ENCODE peak calls at places on chromosomes 12 and 14, in nine cellular contexts. One of them, this sample, is unnamed.

GRCh38 chr12:92191061-92191460 is 45.4 kb upstream of the BTG1 start:
- DNase-seq in adrenal gland: no peak
- DNase-seq in activated CD4-positive, alpha-beta T cell treated with anti-CD3 and anti-CD28 coated beads, Interleukin-2, amount 10 ng/mL, durations not matched to agents 7 days and 5 days: no peak
- DNase-seq in NT2/D1: no peak
- DNase-seq in C1 segment of cervical spinal cord: no peak
- DNase-seq in dermis blood vessel endothelial cell: no peak
- DNase-seq in activated T-helper 1 cell treated with Interleukin-2 at 50 U/mL for 16 hours: no peak
- DNase-seq in NCI-H1092 treated with DMSO at 0.1 percent for 48 hours: no peak
- DNase-seq in NCI-H460: no peak
- DNase-seq in this sample: no peak

GRCh38 chr14:72812292-72812851 is 81.5 kb downstream of the DPF3 start:
- DNase-seq in NT2/D1: no peak
- DNase-seq in adrenal gland: no peak
- DNase-seq in NCI-H1092 treated with DMSO at 0.1 percent for 48 hours: no peak
- DNase-seq in dermis blood vessel endothelial cell: no peak
- DNase-seq in activated T-helper 1 cell treated with Interleukin-2 at 50 U/mL for 16 hours: no peak
- DNase-seq in NCI-H460: no peak
- DNase-seq in C1 segment of cervical spinal cord: peak; percentile 34
- DNase-seq in activated CD4-positive, alpha-beta T cell treated with anti-CD3 and anti-CD28 coated beads, Interleukin-2, amount 10 ng/mL, durations not matched to agents 7 days and 5 days: no peak
- DNase-seq in this sample: no peak

GRCh38 chr12:54258286-54258685 is 21.6 kb downstream of the CBX5 start:
- DNase-seq in adrenal gland: no peak
- DNase-seq in activated T-helper 1 cell treated with Interleukin-2 at 50 U/mL for 16 hours: no peak
- DNase-seq in activated CD4-positive, alpha-beta T cell treated with anti-CD3 and anti-CD28 coated beads, Interleukin-2, amount 10 ng/mL, durations not matched to agents 7 days and 5 days: no peak
- DNase-seq in dermis blood vessel endothelial cell: peak; percentile 9
- DNase-seq in NCI-H1092 treated with DMSO at 0.1 percent for 48 hours: no peak
- DNase-seq in NCI-H460: no peak
- DNase-seq in C1 segment of cervical spinal cord: no peak
- DNase-seq in NT2/D1: no peak
- DNase-seq in this sample: no peak

GRCh38 chr12:93387780-93388179 is 10.1 kb downstream of the NUDT4 start:
- DNase-seq in dermis blood vessel endothelial cell: no peak
- DNase-seq in C1 segment of cervical spinal cord: no peak
- DNase-seq in activated CD4-positive, alpha-beta T cell treated with anti-CD3 and anti-CD28 coated beads, Interleukin-2, amount 10 ng/mL, durations not matched to agents 7 days and 5 days: no peak
- DNase-seq in NT2/D1: no peak
- DNase-seq in adrenal gland: peak; percentile 88
- DNase-seq in activated T-helper 1 cell treated with Interleukin-2 at 50 U/mL for 16 hours: no peak
- DNase-seq in NCI-H1092 treated with DMSO at 0.1 percent for 48 hours: no peak
- DNase-seq in NCI-H460: no peak
- DNase-seq in this sample: no peak

GRCh38 chr12:88868062-88868461 is 287.8 kb upstream of the KITLG start:
- DNase-seq in NCI-H1092 treated with DMSO at 0.1 percent for 48 hours: no peak
- DNase-seq in adrenal gland: no peak
- DNase-seq in dermis blood vessel endothelial cell: peak; percentile 1
- DNase-seq in NCI-H460: no peak
- DNase-seq in activated CD4-positive, alpha-beta T cell treated with anti-CD3 and anti-CD28 coated beads, Interleukin-2, amount 10 ng/mL, durations not matched to agents 7 days and 5 days: no peak
- DNase-seq in NT2/D1: no peak
- DNase-seq in C1 segment of cervical spinal cord: no peak
- DNase-seq in activated T-helper 1 cell treated with Interleukin-2 at 50 U/mL for 16 hours: no peak
- DNase-seq in this sample: no peak

GRCh38 chr14:61753631-61754030 is 8.6 kb upstream of the SNAPC1 start:
- DNase-seq in NT2/D1: no peak
- DNase-seq in activated CD4-positive, alpha-beta T cell treated with anti-CD3 and anti-CD28 coated beads, Interleukin-2, amount 10 ng/mL, durations not matched to agents 7 days and 5 days: no peak
- DNase-seq in C1 segment of cervical spinal cord: no peak
- DNase-seq in dermis blood vessel endothelial cell: peak; percentile 24
- DNase-seq in NCI-H460: no peak
- DNase-seq in adrenal gland: no peak
- DNase-seq in NCI-H1092 treated with DMSO at 0.1 percent for 48 hours: no peak
- DNase-seq in activated T-helper 1 cell treated with Interleukin-2 at 50 U/mL for 16 hours: no peak
- DNase-seq in this sample: no peak

GRCh38 chr14:30221546-30221945 is 293.9 kb upstream of the PRKD1 start:
- DNase-seq in activated T-helper 1 cell treated with Interleukin-2 at 50 U/mL for 16 hours: no peak
- DNase-seq in C1 segment of cervical spinal cord: no peak
- DNase-seq in NT2/D1: no peak
- DNase-seq in NCI-H1092 treated with DMSO at 0.1 percent for 48 hours: no peak
- DNase-seq in dermis blood vessel endothelial cell: peak; percentile 38
- DNase-seq in adrenal gland: no peak
- DNase-seq in activated CD4-positive, alpha-beta T cell treated with anti-CD3 and anti-CD28 coated beads, Interleukin-2, amount 10 ng/mL, durations not matched to agents 7 days and 5 days: no peak
- DNase-seq in NCI-H460: no peak
- DNase-seq in this sample: no peak

GRCh38 chr12:120252071-120252906 is 13.2 kb downstream of the PXN start:
- DNase-seq in activated CD4-positive, alpha-beta T cell treated with anti-CD3 and anti-CD28 coated beads, Interleukin-2, amount 10 ng/mL, durations not matched to agents 7 days and 5 days: peak; percentile 88
- DNase-seq in adrenal gland: peak; percentile 28
- DNase-seq in NT2/D1: no peak
- DNase-seq in activated T-helper 1 cell treated with Interleukin-2 at 50 U/mL for 16 hours: peak; percentile 66
- DNase-seq in NCI-H1092 treated with DMSO at 0.1 percent for 48 hours: no peak
- DNase-seq in dermis blood vessel endothelial cell: no peak
- DNase-seq in C1 segment of cervical spinal cord: no peak
- DNase-seq in NCI-H460: no peak
- DNase-seq in this sample: peak; percentile 41

GRCh38 chr14:62307844-62308243 is 545.6 kb downstream of the SNAPC1 start:
- DNase-seq in NCI-H460: no peak
- DNase-seq in NCI-H1092 treated with DMSO at 0.1 percent for 48 hours: no peak
- DNase-seq in NT2/D1: no peak
- DNase-seq in activated T-helper 1 cell treated with Interleukin-2 at 50 U/mL for 16 hours: no peak
- DNase-seq in dermis blood vessel endothelial cell: no peak
- DNase-seq in C1 segment of cervical spinal cord: no peak
- DNase-seq in activated CD4-positive, alpha-beta T cell treated with anti-CD3 and anti-CD28 coated beads, Interleukin-2, amount 10 ng/mL, durations not matched to agents 7 days and 5 days: no peak
- DNase-seq in adrenal gland: no peak
- DNase-seq in this sample: no peak

GRCh38 chr12:26331960-26332359 is 136.6 kb downstream of the SSPN start:
- DNase-seq in activated T-helper 1 cell treated with Interleukin-2 at 50 U/mL for 16 hours: no peak
- DNase-seq in NCI-H1092 treated with DMSO at 0.1 percent for 48 hours: no peak
- DNase-seq in NT2/D1: no peak
- DNase-seq in activated CD4-positive, alpha-beta T cell treated with anti-CD3 and anti-CD28 coated beads, Interleukin-2, amount 10 ng/mL, durations not matched to agents 7 days and 5 days: no peak
- DNase-seq in C1 segment of cervical spinal cord: no peak
- DNase-seq in adrenal gland: no peak
- DNase-seq in dermis blood vessel endothelial cell: no peak
- DNase-seq in NCI-H460: no peak
- DNase-seq in this sample: no peak

GRCh38 chr14:85250369-85250768 is 279.6 kb upstream of the FLRT2 start:
- DNase-seq in dermis blood vessel endothelial cell: peak; percentile 90
- DNase-seq in adrenal gland: no peak
- DNase-seq in C1 segment of cervical spinal cord: no peak
- DNase-seq in activated T-helper 1 cell treated with Interleukin-2 at 50 U/mL for 16 hours: no peak
- DNase-seq in NT2/D1: peak; percentile 27
- DNase-seq in NCI-H460: no peak
- DNase-seq in NCI-H1092 treated with DMSO at 0.1 percent for 48 hours: peak; percentile 52
- DNase-seq in activated CD4-positive, alpha-beta T cell treated with anti-CD3 and anti-CD28 coated beads, Interleukin-2, amount 10 ng/mL, durations not matched to agents 7 days and 5 days: no peak
- DNase-seq in this sample: no peak

GRCh38 chr14:100620437-100621100 is 33.4 kb upstream of the BEGAIN start:
- DNase-seq in NCI-H1092 treated with DMSO at 0.1 percent for 48 hours: peak; percentile 3
- DNase-seq in NCI-H460: no peak
- DNase-seq in dermis blood vessel endothelial cell: no peak
- DNase-seq in NT2/D1: no peak
- DNase-seq in activated T-helper 1 cell treated with Interleukin-2 at 50 U/mL for 16 hours: no peak
- DNase-seq in adrenal gland: no peak
- DNase-seq in activated CD4-positive, alpha-beta T cell treated with anti-CD3 and anti-CD28 coated beads, Interleukin-2, amount 10 ng/mL, durations not matched to agents 7 days and 5 days: no peak
- DNase-seq in C1 segment of cervical spinal cord: no peak
- DNase-seq in this sample: no peak

GRCh38 chr12:27332407-27333310 is at the start of gene BMAL2:
- DNase-seq in adrenal gland: peak; percentile 29
- DNase-seq in NT2/D1: peak; percentile 83
- DNase-seq in activated T-helper 1 cell treated with Interleukin-2 at 50 U/mL for 16 hours: peak; percentile 1
- DNase-seq in dermis blood vessel endothelial cell: peak; percentile 70
- DNase-seq in activated CD4-positive, alpha-beta T cell treated with anti-CD3 and anti-CD28 coated beads, Interleukin-2, amount 10 ng/mL, durations not matched to agents 7 days and 5 days: peak; percentile 46
- DNase-seq in C1 segment of cervical spinal cord: no peak
- DNase-seq in NCI-H1092 treated with DMSO at 0.1 percent for 48 hours: peak; percentile 66
- DNase-seq in NCI-H460: no peak
- DNase-seq in this sample: no peak

GRCh38 chr14:64958201-64958600 is 13.9 kb downstream of the RAB15 start:
- DNase-seq in NCI-H460: no peak
- DNase-seq in dermis blood vessel endothelial cell: no peak
- DNase-seq in adrenal gland: no peak
- DNase-seq in NT2/D1: no peak
- DNase-seq in activated CD4-positive, alpha-beta T cell treated with anti-CD3 and anti-CD28 coated beads, Interleukin-2, amount 10 ng/mL, durations not matched to agents 7 days and 5 days: no peak
- DNase-seq in activated T-helper 1 cell treated with Interleukin-2 at 50 U/mL for 16 hours: no peak
- DNase-seq in C1 segment of cervical spinal cord: no peak
- DNase-seq in NCI-H1092 treated with DMSO at 0.1 percent for 48 hours: no peak
- DNase-seq in this sample: no peak

GRCh38 chr12:46664771-46665287 is 161.0 kb downstream of the SLC38A4 start:
- DNase-seq in NCI-H1092 treated with DMSO at 0.1 percent for 48 hours: no peak
- DNase-seq in dermis blood vessel endothelial cell: peak; percentile 88
- DNase-seq in NT2/D1: no peak
- DNase-seq in activated T-helper 1 cell treated with Interleukin-2 at 50 U/mL for 16 hours: no peak
- DNase-seq in activated CD4-positive, alpha-beta T cell treated with anti-CD3 and anti-CD28 coated beads, Interleukin-2, amount 10 ng/mL, durations not matched to agents 7 days and 5 days: no peak
- DNase-seq in NCI-H460: peak; percentile 71
- DNase-seq in adrenal gland: peak; percentile 42
- DNase-seq in C1 segment of cervical spinal cord: no peak
- DNase-seq in this sample: no peak

GRCh38 chr14:96260341-96260821 is 4.4 kb downstream of the BDKRB1 start:
- DNase-seq in NCI-H460: no peak
- DNase-seq in activated T-helper 1 cell treated with Interleukin-2 at 50 U/mL for 16 hours: no peak
- DNase-seq in activated CD4-positive, alpha-beta T cell treated with anti-CD3 and anti-CD28 coated beads, Interleukin-2, amount 10 ng/mL, durations not matched to agents 7 days and 5 days: no peak
- DNase-seq in NCI-H1092 treated with DMSO at 0.1 percent for 48 hours: no peak
- DNase-seq in C1 segment of cervical spinal cord: no peak
- DNase-seq in NT2/D1: no peak
- DNase-seq in adrenal gland: no peak
- DNase-seq in dermis blood vessel endothelial cell: no peak
- DNase-seq in this sample: no peak

GRCh38 chr12:105681341-105681740 is 350.9 kb downstream of the C12orf75 start:
- DNase-seq in NT2/D1: no peak
- DNase-seq in NCI-H460: no peak
- DNase-seq in activated CD4-positive, alpha-beta T cell treated with anti-CD3 and anti-CD28 coated beads, Interleukin-2, amount 10 ng/mL, durations not matched to agents 7 days and 5 days: no peak
- DNase-seq in adrenal gland: no peak
- DNase-seq in C1 segment of cervical spinal cord: no peak
- DNase-seq in NCI-H1092 treated with DMSO at 0.1 percent for 48 hours: no peak
- DNase-seq in dermis blood vessel endothelial cell: no peak
- DNase-seq in activated T-helper 1 cell treated with Interleukin-2 at 50 U/mL for 16 hours: no peak
- DNase-seq in this sample: no peak

GRCh38 chr12:48788522-48788851 is 402 bp downstream of the ADCY6 start:
- DNase-seq in C1 segment of cervical spinal cord: no peak
- DNase-seq in adrenal gland: peak; percentile 22
- DNase-seq in activated CD4-positive, alpha-beta T cell treated with anti-CD3 and anti-CD28 coated beads, Interleukin-2, amount 10 ng/mL, durations not matched to agents 7 days and 5 days: no peak
- DNase-seq in activated T-helper 1 cell treated with Interleukin-2 at 50 U/mL for 16 hours: no peak
- DNase-seq in NT2/D1: no peak
- DNase-seq in NCI-H460: no peak
- DNase-seq in NCI-H1092 treated with DMSO at 0.1 percent for 48 hours: no peak
- DNase-seq in dermis blood vessel endothelial cell: peak; percentile 31
- DNase-seq in this sample: no peak

GRCh38 chr12:107782067-107782466 is 7.6 kb downstream of the ASCL4 start:
- DNase-seq in C1 segment of cervical spinal cord: no peak
- DNase-seq in NT2/D1: no peak
- DNase-seq in activated CD4-positive, alpha-beta T cell treated with anti-CD3 and anti-CD28 coated beads, Interleukin-2, amount 10 ng/mL, durations not matched to agents 7 days and 5 days: no peak
- DNase-seq in dermis blood vessel endothelial cell: no peak
- DNase-seq in NCI-H1092 treated with DMSO at 0.1 percent for 48 hours: no peak
- DNase-seq in activated T-helper 1 cell treated with Interleukin-2 at 50 U/mL for 16 hours: no peak
- DNase-seq in NCI-H460: no peak
- DNase-seq in adrenal gland: no peak
- DNase-seq in this sample: no peak

GRCh38 chr12:50661300-50662120 is 102.4 kb upstream of the ATF1 start:
- DNase-seq in NCI-H1092 treated with DMSO at 0.1 percent for 48 hours: no peak
- DNase-seq in C1 segment of cervical spinal cord: no peak
- DNase-seq in activated T-helper 1 cell treated with Interleukin-2 at 50 U/mL for 16 hours: no peak
- DNase-seq in NT2/D1: no peak
- DNase-seq in adrenal gland: no peak
- DNase-seq in activated CD4-positive, alpha-beta T cell treated with anti-CD3 and anti-CD28 coated beads, Interleukin-2, amount 10 ng/mL, durations not matched to agents 7 days and 5 days: no peak
- DNase-seq in dermis blood vessel endothelial cell: no peak
- DNase-seq in NCI-H460: no peak
- DNase-seq in this sample: no peak

GRCh38 chr14:65286443-65286842 is 126.1 kb upstream of the FUT8 start:
- DNase-seq in activated T-helper 1 cell treated with Interleukin-2 at 50 U/mL for 16 hours: no peak
- DNase-seq in NCI-H1092 treated with DMSO at 0.1 percent for 48 hours: no peak
- DNase-seq in NT2/D1: no peak
- DNase-seq in C1 segment of cervical spinal cord: no peak
- DNase-seq in adrenal gland: no peak
- DNase-seq in activated CD4-positive, alpha-beta T cell treated with anti-CD3 and anti-CD28 coated beads, Interleukin-2, amount 10 ng/mL, durations not matched to agents 7 days and 5 days: peak; percentile 39
- DNase-seq in dermis blood vessel endothelial cell: no peak
- DNase-seq in NCI-H460: no peak
- DNase-seq in this sample: no peak

GRCh38 chr12:2386566-2386965 is 333.8 kb downstream of the CACNA1C start:
- DNase-seq in activated CD4-positive, alpha-beta T cell treated with anti-CD3 and anti-CD28 coated beads, Interleukin-2, amount 10 ng/mL, durations not matched to agents 7 days and 5 days: no peak
- DNase-seq in NCI-H460: no peak
- DNase-seq in NT2/D1: no peak
- DNase-seq in dermis blood vessel endothelial cell: no peak
- DNase-seq in C1 segment of cervical spinal cord: no peak
- DNase-seq in adrenal gland: no peak
- DNase-seq in activated T-helper 1 cell treated with Interleukin-2 at 50 U/mL for 16 hours: no peak
- DNase-seq in NCI-H1092 treated with DMSO at 0.1 percent for 48 hours: no peak
- DNase-seq in this sample: no peak